ENCODE peak calls at places on chromosomes 13 and 19, in four cellular contexts. One of them, this sample, is unnamed.

GRCh38 chr19:30070970-30071632 is 129.1 kb downstream of the URI1 start:
- DNase-seq in ovary: no peak
- DNase-seq in AG04449: no peak
- DNase-seq in heart left ventricle: peak; percentile 46
- DNase-seq in this sample: no peak

GRCh38 chr13:89380101-89380500 is 1708.9 kb downstream of the SLITRK5 start:
- DNase-seq in ovary: no peak
- DNase-seq in AG04449: no peak
- DNase-seq in heart left ventricle: no peak
- DNase-seq in this sample: peak; percentile 13

GRCh38 chr13:90055121-90055520 is 1292.4 kb upstream of the MIR17HG start:
- DNase-seq in ovary: no peak
- DNase-seq in AG04449: no peak
- DNase-seq in heart left ventricle: no peak
- DNase-seq in this sample: peak; percentile 41

GRCh38 chr13:19062019-19062646 is 119.5 kb downstream of the TUBA3C start:
- DNase-seq in ovary: no peak
- DNase-seq in AG04449: no peak
- DNase-seq in heart left ventricle: no peak
- DNase-seq in this sample: no peak

GRCh38 chr19:51457351-51458013 is 772 bp downstream of the SIGLEC8 start:
- DNase-seq in ovary: no peak
- DNase-seq in AG04449: no peak
- DNase-seq in heart left ventricle: no peak
- DNase-seq in this sample: no peak

GRCh38 chr13:67275351-67275989 is 45.3 kb upstream of the PCDH9 start:
- DNase-seq in ovary: no peak
- DNase-seq in AG04449: no peak
- DNase-seq in heart left ventricle: no peak
- DNase-seq in this sample: no peak

GRCh38 chr13:48302920-48303330 is 626 bp upstream of the RB1 start:
- DNase-seq in ovary: no peak
- DNase-seq in AG04449: no peak
- DNase-seq in heart left ventricle: no peak
- DNase-seq in this sample: peak; percentile 41

GRCh38 chr13:51764184-51765141 is 39.5 kb downstream of the DHRS12 start:
- DNase-seq in ovary: no peak
- DNase-seq in AG04449: no peak
- DNase-seq in heart left ventricle: peak; percentile 65
- DNase-seq in this sample: peak; percentile 81

GRCh38 chr19:13077233-13077632 is 25.4 kb downstream of the LYL1 start:
- DNase-seq in ovary: no peak
- DNase-seq in AG04449: no peak
- DNase-seq in heart left ventricle: no peak
- DNase-seq in this sample: no peak

GRCh38 chr13:45492538-45492937 is 27.8 kb downstream of the COG3 start:
- DNase-seq in ovary: no peak
- DNase-seq in AG04449: no peak
- DNase-seq in heart left ventricle: no peak
- DNase-seq in this sample: peak; percentile 77

GRCh38 chr19:49468746-49469447 is 5.1 kb upstream of the FLT3LG start:
- DNase-seq in ovary: no peak
- DNase-seq in AG04449: no peak
- DNase-seq in heart left ventricle: peak; percentile 86
- DNase-seq in this sample: peak; percentile 66

GRCh38 chr13:27428160-27428559 is 3.7 kb downstream of the GTF3A start:
- DNase-seq in ovary: no peak
- DNase-seq in AG04449: no peak
- DNase-seq in heart left ventricle: no peak
- DNase-seq in this sample: no peak

GRCh38 chr13:52892925-52893324 is 44.5 kb upstream of the PCDH8 start:
- DNase-seq in ovary: no peak
- DNase-seq in AG04449: no peak
- DNase-seq in heart left ventricle: no peak
- DNase-seq in this sample: no peak

GRCh38 chr13:89568746-89569145 is 1778.7 kb upstream of the MIR17HG start:
- DNase-seq in ovary: no peak
- DNase-seq in AG04449: no peak
- DNase-seq in heart left ventricle: no peak
- DNase-seq in this sample: no peak

GRCh38 chr19:32976223-32976805 is 4.3 kb downstream of the FAAP24 start:
- DNase-seq in ovary: peak; percentile 60
- DNase-seq in AG04449: no peak
- DNase-seq in heart left ventricle: peak; percentile 60
- DNase-seq in this sample: peak; percentile 81

GRCh38 chr13:73000027-73000674 is 58.7 kb upstream of the KLF5 start:
- DNase-seq in ovary: no peak
- DNase-seq in AG04449: no peak
- DNase-seq in heart left ventricle: no peak
- DNase-seq in this sample: peak; percentile 35

GRCh38 chr13:98265669-98266551 is 88.8 kb upstream of the RNF113B start:
- DNase-seq in ovary: no peak
- DNase-seq in AG04449: no peak
- DNase-seq in heart left ventricle: no peak
- DNase-seq in this sample: no peak

GRCh38 chr13:102839462-102839861 is 6.4 kb upstream of the ERCC5 start:
- DNase-seq in ovary: no peak
- DNase-seq in AG04449: no peak
- DNase-seq in heart left ventricle: no peak
- DNase-seq in this sample: no peak

GRCh38 chr19:35090160-35090794 is 25.3 kb upstream of the FXYD3 start:
- DNase-seq in ovary: peak; percentile 40
- DNase-seq in AG04449: no peak
- DNase-seq in heart left ventricle: peak; percentile 36
- DNase-seq in this sample: peak; percentile 68

GRCh38 chr13:39618546-39618945 is 15.6 kb upstream of the LHFPL6 start:
- DNase-seq in ovary: no peak
- DNase-seq in AG04449: no peak
- DNase-seq in heart left ventricle: no peak
- DNase-seq in this sample: no peak

GRCh38 chr19:1264801-1265610 is 4.1 kb upstream of the CIRBP start:
- DNase-seq in ovary: peak; percentile 82
- DNase-seq in AG04449: no peak
- DNase-seq in heart left ventricle: peak; percentile 75
- DNase-seq in this sample: peak; percentile 84

GRCh38 chr13:51324714-51325440 is 14.6 kb upstream of the SERPINE3 start:
- DNase-seq in ovary: no peak
- DNase-seq in AG04449: no peak
- DNase-seq in heart left ventricle: no peak
- DNase-seq in this sample: no peak

GRCh38 chr19:18282788-18283141 is 1.3 kb upstream of the JUND start:
- DNase-seq in ovary: no peak
- DNase-seq in AG04449: no peak
- DNase-seq in heart left ventricle: no peak
- DNase-seq in this sample: no peak

GRCh38 chr19:13859361-13859880 is 17.5 kb upstream of the NANOS3 start:
- DNase-seq in ovary: no peak
- DNase-seq in AG04449: no peak
- DNase-seq in heart left ventricle: no peak
- DNase-seq in this sample: peak; percentile 63

GRCh38 chr19:49637865-49638350 is 2.0 kb downstream of the RRAS start:
- DNase-seq in ovary: peak; percentile 77
- DNase-seq in AG04449: peak; percentile 14
- DNase-seq in heart left ventricle: peak; percentile 93
- DNase-seq in this sample: peak; percentile 72

GRCh38 chr19:43778651-43779050 is 2.1 kb downstream of the KCNN4 start:
- DNase-seq in ovary: no peak
- DNase-seq in AG04449: no peak
- DNase-seq in heart left ventricle: no peak
- DNase-seq in this sample: no peak

GRCh38 chr19:33864311-33864850 is 67.7 kb downstream of the KCTD15 start:
- DNase-seq in ovary: no peak
- DNase-seq in AG04449: no peak
- DNase-seq in heart left ventricle: peak; percentile 13
- DNase-seq in this sample: no peak

GRCh38 chr19:419721-420515 is 11.0 kb upstream of the C2CD4C start:
- DNase-seq in ovary: no peak
- DNase-seq in AG04449: no peak
- DNase-seq in heart left ventricle: no peak
- DNase-seq in this sample: no peak

GRCh38 chr13:75359266-75359665 is 122.7 kb downstream of the TBC1D4 start:
- DNase-seq in ovary: no peak
- DNase-seq in AG04449: peak; percentile 71
- DNase-seq in heart left ventricle: no peak
- DNase-seq in this sample: peak; percentile 93

GRCh38 chr13:23547000-23547590 is 23.1 kb upstream of the TNFRSF19 start:
- DNase-seq in ovary: peak; percentile 29
- DNase-seq in AG04449: no peak
- DNase-seq in heart left ventricle: peak; percentile 60
- DNase-seq in this sample: peak; percentile 16
- H3K4me3 ChIP-seq in ovary: peak overlapping the region; percentile 40
- H3K4me3 ChIP-seq in AG04449: peak overlapping the region; percentile 61
- H3K4me3 ChIP-seq in heart left ventricle: peak overlapping the region; percentile 6
- H3K4me3 ChIP-seq in this sample: peak overlapping the region; percentile 68

GRCh38 chr19:3968556-3969434 is 2.1 kb downstream of the DAPK3 start:
- DNase-seq in ovary: peak; percentile 90
- DNase-seq in AG04449: peak; percentile 98
- DNase-seq in heart left ventricle: peak; percentile 94
- DNase-seq in this sample: peak; percentile 100

GRCh38 chr19:3969435-3970312 is 1.2 kb downstream of the DAPK3 start:
- DNase-seq in ovary: no peak
- DNase-seq in AG04449: peak; percentile 52
- DNase-seq in heart left ventricle: no peak
- DNase-seq in this sample: peak; percentile 82

GRCh38 chr19:3970313-3970807 is 539 bp downstream of the DAPK3 start:
- DNase-seq in ovary: no peak
- DNase-seq in AG04449: no peak
- DNase-seq in heart left ventricle: no peak
- DNase-seq in this sample: no peak

GRCh38 chr19:3975144-3975543 is 4.2 kb upstream of the DAPK3 start:
- DNase-seq in ovary: no peak
- DNase-seq in AG04449: no peak
- DNase-seq in heart left ventricle: no peak
- DNase-seq in this sample: no peak

DNA sequence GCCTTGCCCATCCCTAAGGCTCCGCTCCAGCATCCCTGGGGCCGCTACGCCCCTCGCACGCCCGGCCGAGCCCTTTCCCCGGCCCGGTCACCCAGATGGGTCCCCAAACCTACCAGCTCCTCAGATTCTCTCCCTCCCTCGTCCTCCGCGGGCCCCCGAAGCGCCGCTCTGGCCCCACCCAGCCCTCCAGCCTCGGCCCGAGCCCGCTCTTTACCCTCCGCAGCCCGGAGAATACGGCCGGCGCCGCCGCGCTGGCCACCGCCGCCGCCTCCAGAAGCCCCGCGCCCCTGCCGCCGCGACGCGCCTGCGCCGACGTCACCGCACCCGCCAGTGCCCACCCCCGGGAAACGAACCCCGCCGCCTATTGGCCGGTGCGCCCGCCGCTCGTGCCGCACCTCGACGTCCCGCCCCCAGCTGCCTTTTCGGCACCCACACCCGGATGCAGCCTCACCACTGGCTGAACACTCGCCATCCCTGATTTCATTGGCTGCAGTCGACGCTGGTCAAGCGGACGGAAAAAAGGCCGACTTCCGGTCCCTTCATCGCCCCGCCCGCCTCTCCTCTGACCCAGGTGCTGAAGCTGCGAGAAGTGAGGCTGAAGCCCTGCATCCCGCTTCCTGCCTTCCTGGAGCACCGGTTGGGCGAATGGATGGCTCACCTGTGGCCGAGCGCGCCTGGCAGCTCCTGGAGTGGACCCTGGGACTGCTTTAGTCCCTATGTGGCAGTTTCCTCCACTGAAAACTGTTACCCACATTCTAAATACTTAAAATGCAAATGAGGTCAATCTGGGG is at the start of gene DAPK3:
- DNase-seq in ovary: peak; percentile 97
- DNase-seq in AG04449: peak; percentile 85
- DNase-seq in heart left ventricle: peak; percentile 99
- DNase-seq in this sample: peak; percentile 99
- TF ChIP-seq CTCF in ovary: peak; percentile 26
- TF ChIP-seq CTCF in AG04449: no peak
- TF ChIP-seq CTCF in heart left ventricle: peak; percentile 19
- TF ChIP-seq CTCF in this sample: no peak

GRCh38 chr19:15125232-15126067 is 18.2 kb downstream of the SYDE1 start:
- DNase-seq in ovary: peak; percentile 98
- DNase-seq in AG04449: peak; percentile 80
- DNase-seq in heart left ventricle: peak; percentile 98
- DNase-seq in this sample: peak; percentile 99

GRCh38 chr19:15126511-15126910 is 19.3 kb downstream of the SYDE1 start:
- DNase-seq in ovary: no peak
- DNase-seq in AG04449: no peak
- DNase-seq in heart left ventricle: no peak
- DNase-seq in this sample: no peak

GRCh38 chr19:15129856-15130580 is 22.8 kb downstream of the SYDE1 start:
- DNase-seq in ovary: no peak
- DNase-seq in AG04449: no peak
- DNase-seq in heart left ventricle: no peak
- DNase-seq in this sample: no peak

GRCh38 chr19:15124572-15125231 is 17.5 kb downstream of the SYDE1 start:
- DNase-seq in ovary: no peak
- DNase-seq in AG04449: no peak
- DNase-seq in heart left ventricle: no peak
- DNase-seq in this sample: no peak

DNA sequence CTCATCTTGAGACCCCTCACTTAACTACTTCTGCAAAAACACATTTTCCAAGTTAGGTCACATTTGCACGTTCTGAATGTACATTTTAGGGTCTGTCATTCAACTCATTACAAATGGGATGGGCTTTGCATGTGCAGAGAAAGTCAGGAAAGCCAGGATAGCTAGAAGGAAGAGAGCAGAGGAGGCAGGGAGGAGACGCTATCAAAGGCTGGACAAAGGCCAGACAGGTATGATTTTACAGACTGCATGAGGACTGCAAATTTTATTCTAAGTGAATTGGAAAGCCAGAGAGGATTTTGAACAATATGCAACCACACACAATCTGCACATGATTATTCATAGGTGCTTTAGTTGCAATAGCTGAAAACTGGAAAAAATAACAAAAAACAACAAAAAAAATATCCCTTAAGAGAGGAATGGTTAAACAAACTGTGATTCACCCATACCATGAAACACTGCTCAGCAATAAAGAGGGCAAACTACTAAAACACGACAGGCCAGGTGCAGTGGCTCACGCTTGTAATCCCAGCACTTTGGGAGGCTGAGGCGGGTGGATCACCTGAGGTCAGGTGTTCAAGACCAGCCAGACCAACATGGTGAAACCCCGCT is 21.1 kb downstream of the SYDE1 start:
- DNase-seq in ovary: no peak
- DNase-seq in AG04449: no peak
- DNase-seq in heart left ventricle: no peak
- DNase-seq in this sample: no peak
- H3K4me3 ChIP-seq in ovary: no peak overlapping the region
- H3K4me3 ChIP-seq in AG04449: no peak overlapping the region
- H3K4me3 ChIP-seq in heart left ventricle: no peak overlapping the region
- H3K4me3 ChIP-seq in this sample: no peak overlapping the region

DNA sequence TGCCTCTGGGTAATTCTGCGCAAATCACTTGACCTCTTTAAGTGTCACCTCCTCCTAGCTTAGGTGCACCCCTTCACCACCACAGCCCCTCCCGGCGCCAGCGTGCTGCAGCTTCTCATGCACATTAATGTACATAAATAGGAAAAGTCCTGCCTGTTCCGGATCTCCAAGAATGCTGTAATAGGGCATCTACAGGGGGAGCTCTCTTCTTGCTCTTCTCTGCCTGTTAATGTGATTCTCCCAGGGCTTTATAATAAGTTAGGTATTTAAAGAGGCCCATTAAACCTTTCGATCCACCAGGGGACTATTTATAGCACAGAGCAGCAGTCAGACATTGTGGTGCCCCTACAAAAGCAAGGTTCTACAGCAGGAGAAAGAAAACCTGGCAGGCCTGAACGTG is 35.3 kb downstream of the SOX1 start:
- DNase-seq in ovary: no peak
- DNase-seq in AG04449: no peak
- DNase-seq in heart left ventricle: no peak
- DNase-seq in this sample: no peak
- TF ChIP-seq CTCF in ovary: no peak
- TF ChIP-seq CTCF in AG04449: no peak
- TF ChIP-seq CTCF in heart left ventricle: peak; percentile 3
- TF ChIP-seq CTCF in this sample: no peak